ENCODE peak calls at places on chromosomes 12 and 14, in eight cellular contexts. One of them, this sample, is unnamed. For H3K4me1, the result is how much of the 10 kb centered on the place peaks cover.

GRCh38 chr14:105884808-105885281 is 358.5 kb downstream of the TMEM121 start:
- DNase-seq in GM12878: no peak
- DNase-seq in Panc1: no peak
- DNase-seq in HCT116: no peak
- DNase-seq in K562: no peak
- DNase-seq in SK-N-SH: no peak
- DNase-seq in A549: no peak
- DNase-seq in HepG2: no peak
- DNase-seq in this sample: no peak

GRCh38 chr12:47793015-47793681 is 20.1 kb downstream of the SLC48A1 start:
- DNase-seq in SK-N-SH: no peak
- DNase-seq in HCT116: no peak
- DNase-seq in HepG2: no peak
- DNase-seq in GM12878: no peak
- DNase-seq in K562: no peak
- DNase-seq in Panc1: no peak
- DNase-seq in A549: no peak
- DNase-seq in this sample: no peak

GRCh38 chr12:53735-54095 is 12.9 kb upstream of the IQSEC3 start:
- DNase-seq in A549: no peak
- DNase-seq in K562: no peak
- DNase-seq in GM12878: no peak
- DNase-seq in HCT116: no peak
- DNase-seq in Panc1: no peak
- DNase-seq in HepG2: no peak
- DNase-seq in SK-N-SH: no peak
- DNase-seq in this sample: no peak

GRCh38 chr12:47556631-47557030 is 149.2 kb downstream of the RPAP3 start:
- DNase-seq in Panc1: no peak
- DNase-seq in HCT116: no peak
- DNase-seq in SK-N-SH: no peak
- DNase-seq in A549: no peak
- DNase-seq in GM12878: no peak
- DNase-seq in HepG2: no peak
- DNase-seq in K562: no peak
- DNase-seq in this sample: no peak

GRCh38 chr12:81627336-81628189 is 131.6 kb downstream of the PPFIA2 start:
- DNase-seq in A549: peak
- DNase-seq in HCT116: peak
- DNase-seq in SK-N-SH: peak
- DNase-seq in K562: peak
- DNase-seq in GM12878: no peak
- DNase-seq in HepG2: peak
- DNase-seq in Panc1: peak
- DNase-seq in this sample: peak

GRCh38 chr12:98793121-98793520 is 148.0 kb downstream of the APAF1 start:
- DNase-seq in K562: no peak
- DNase-seq in HCT116: no peak
- DNase-seq in Panc1: no peak
- DNase-seq in A549: no peak
- DNase-seq in GM12878: no peak
- DNase-seq in HepG2: no peak
- DNase-seq in SK-N-SH: no peak
- DNase-seq in this sample: no peak

GRCh38 chr12:125583071-125583470 is 517.8 kb downstream of the AACS start:
- DNase-seq in Panc1: no peak
- DNase-seq in SK-N-SH: no peak
- DNase-seq in HCT116: no peak
- DNase-seq in GM12878: no peak
- DNase-seq in K562: no peak
- DNase-seq in A549: no peak
- DNase-seq in HepG2: no peak
- DNase-seq in this sample: no peak

GRCh38 chr12:14578646-14579045 is 11.0 kb upstream of the PLBD1 start:
- DNase-seq in GM12878: no peak
- DNase-seq in HCT116: no peak
- DNase-seq in A549: no peak
- DNase-seq in Panc1: no peak
- DNase-seq in SK-N-SH: no peak
- DNase-seq in HepG2: no peak
- DNase-seq in K562: no peak
- DNase-seq in this sample: no peak

GRCh38 chr14:100330396-100330931 is 7.3 kb downstream of the SLC25A47 start:
- DNase-seq in A549: no peak
- DNase-seq in K562: no peak
- DNase-seq in HepG2: no peak
- DNase-seq in HCT116: no peak
- DNase-seq in Panc1: no peak
- DNase-seq in GM12878: no peak
- DNase-seq in SK-N-SH: no peak
- DNase-seq in this sample: no peak

GRCh38 chr14:101882141-101882935 is 82.0 kb upstream of the DYNC1H1 start:
- DNase-seq in Panc1: no peak
- DNase-seq in HCT116: no peak
- DNase-seq in HepG2: no peak
- DNase-seq in A549: no peak
- DNase-seq in SK-N-SH: no peak
- DNase-seq in GM12878: no peak
- DNase-seq in K562: no peak
- DNase-seq in this sample: no peak

GRCh38 chr12:45583011-45583657 is 146.4 kb upstream of the ARID2 start:
- DNase-seq in Panc1: no peak
- DNase-seq in GM12878: no peak
- DNase-seq in A549: no peak
- DNase-seq in HepG2: no peak
- DNase-seq in K562: no peak
- DNase-seq in HCT116: no peak
- DNase-seq in SK-N-SH: peak
- DNase-seq in this sample: no peak

GRCh38 chr12:38515912-38516311 is 199.3 kb downstream of the ALG10B start:
- DNase-seq in HepG2: no peak
- DNase-seq in SK-N-SH: no peak
- DNase-seq in K562: no peak
- DNase-seq in HCT116: no peak
- DNase-seq in GM12878: no peak
- DNase-seq in Panc1: no peak
- DNase-seq in A549: no peak
- DNase-seq in this sample: no peak

GRCh38 chr14:73758392-73759182 is 44.4 kb upstream of the PNMA1 start:
- DNase-seq in SK-N-SH: peak
- DNase-seq in A549: peak
- DNase-seq in Panc1: no peak
- DNase-seq in GM12878: no peak
- DNase-seq in HCT116: peak
- DNase-seq in K562: peak
- DNase-seq in HepG2: peak
- DNase-seq in this sample: peak

GRCh38 chr12:107411792-107412535 is 273.6 kb upstream of the PWP1 start:
- DNase-seq in HCT116: no peak
- DNase-seq in GM12878: no peak
- DNase-seq in A549: peak
- DNase-seq in HepG2: no peak
- DNase-seq in K562: no peak
- DNase-seq in SK-N-SH: no peak
- DNase-seq in Panc1: no peak
- DNase-seq in this sample: no peak

GRCh38 chr12:64451687-64452558 is at the start of gene TBK1:
- DNase-seq in A549: peak
- DNase-seq in Panc1: no peak
- DNase-seq in SK-N-SH: peak
- DNase-seq in HCT116: peak
- DNase-seq in HepG2: peak
- DNase-seq in K562: peak
- DNase-seq in GM12878: peak
- DNase-seq in this sample: peak

GRCh38 chr14:36367985-36368774 is 47.7 kb upstream of the MBIP start:
- DNase-seq in GM12878: no peak
- DNase-seq in Panc1: no peak
- DNase-seq in K562: no peak
- DNase-seq in A549: no peak
- DNase-seq in HCT116: no peak
- DNase-seq in SK-N-SH: no peak
- DNase-seq in HepG2: no peak
- DNase-seq in this sample: no peak

GRCh38 chr14:103905861-103906456 is 22.3 kb upstream of the TDRD9 start:
- DNase-seq in K562: no peak
- DNase-seq in GM12878: no peak
- DNase-seq in HepG2: no peak
- DNase-seq in HCT116: no peak
- DNase-seq in SK-N-SH: peak
- DNase-seq in Panc1: no peak
- DNase-seq in A549: no peak
- DNase-seq in this sample: peak

DNA sequence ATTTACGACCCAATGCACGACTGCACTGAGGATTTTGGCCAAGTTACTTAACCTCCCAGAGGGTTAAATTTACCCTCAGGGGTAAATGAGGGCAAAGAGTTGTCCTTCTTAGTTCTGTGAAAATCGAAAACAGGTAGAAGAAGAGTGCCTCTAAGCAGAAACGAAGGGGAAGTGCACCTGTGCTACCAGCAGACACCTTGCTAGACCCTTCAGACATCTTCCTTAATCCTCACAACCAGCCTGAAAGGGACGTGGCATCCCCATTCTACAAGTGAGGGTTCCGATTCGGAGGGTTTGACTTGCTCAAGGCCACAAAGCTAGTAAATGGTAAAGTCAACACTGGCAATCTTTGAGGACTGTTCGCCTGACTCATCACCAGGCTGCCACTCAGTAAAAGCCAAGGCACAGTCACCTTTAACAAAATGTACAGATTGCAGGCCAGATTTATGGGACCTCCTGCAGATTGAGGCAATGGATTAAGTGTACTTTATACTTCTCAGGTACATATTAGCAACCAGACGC is 1.6 kb downstream of the GSG1 start:
- DNase-seq in GM12878: no peak
- DNase-seq in HCT116: no peak
- DNase-seq in Panc1: no peak
- DNase-seq in K562: no peak
- DNase-seq in SK-N-SH: no peak
- DNase-seq in HepG2: peak
- DNase-seq in A549: peak
- DNase-seq in this sample: no peak
- H3K4me1 ChIP-seq in GM12878: under half
- H3K4me1 ChIP-seq in HCT116: half or more
- H3K4me1 ChIP-seq in Panc1: under half
- H3K4me1 ChIP-seq in K562: under half
- H3K4me1 ChIP-seq in SK-N-SH: under half
- H3K4me1 ChIP-seq in HepG2: under half
- H3K4me1 ChIP-seq in A549: half or more
- H3K4me1 ChIP-seq in this sample: under half

GRCh38 chr14:89866458-89866857 is 88.1 kb downstream of the EFCAB11 start:
- DNase-seq in GM12878: no peak
- DNase-seq in Panc1: no peak
- DNase-seq in HCT116: no peak
- DNase-seq in A549: no peak
- DNase-seq in HepG2: no peak
- DNase-seq in K562: no peak
- DNase-seq in SK-N-SH: no peak
- DNase-seq in this sample: no peak

GRCh38 chr14:89869606-89870005 is 84.9 kb downstream of the EFCAB11 start:
- DNase-seq in HepG2: no peak
- DNase-seq in SK-N-SH: no peak
- DNase-seq in Panc1: no peak
- DNase-seq in HCT116: no peak
- DNase-seq in A549: no peak
- DNase-seq in K562: no peak
- DNase-seq in GM12878: no peak
- DNase-seq in this sample: no peak

GRCh38 chr14:89870335-89870734 is 84.2 kb downstream of the EFCAB11 start:
- DNase-seq in Panc1: no peak
- DNase-seq in GM12878: no peak
- DNase-seq in HCT116: no peak
- DNase-seq in K562: no peak
- DNase-seq in HepG2: no peak
- DNase-seq in A549: no peak
- DNase-seq in SK-N-SH: no peak
- DNase-seq in this sample: no peak
- TF ChIP-seq REST in Panc1: no peak
- TF ChIP-seq REST in GM12878: no peak
- TF ChIP-seq REST in HCT116: no peak
- TF ChIP-seq REST in K562: no peak
- TF ChIP-seq REST in HepG2: no peak
- TF ChIP-seq REST in A549: no peak
- TF ChIP-seq REST in SK-N-SH: no peak
- TF ChIP-seq REST in this sample: no peak

GRCh38 chr14:71592361-71592760 is 339.9 kb upstream of the RGS6 start:
- DNase-seq in Panc1: no peak
- DNase-seq in GM12878: no peak
- DNase-seq in HCT116: no peak
- DNase-seq in A549: no peak
- DNase-seq in HepG2: no peak
- DNase-seq in SK-N-SH: no peak
- DNase-seq in K562: no peak
- DNase-seq in this sample: no peak
- H3K4me1 ChIP-seq in Panc1: under half
- H3K4me1 ChIP-seq in GM12878: under half
- H3K4me1 ChIP-seq in HCT116: under half
- H3K4me1 ChIP-seq in A549: under half
- H3K4me1 ChIP-seq in HepG2: under half
- H3K4me1 ChIP-seq in SK-N-SH: half or more
- H3K4me1 ChIP-seq in K562: under half
- H3K4me1 ChIP-seq in this sample: under half

GRCh38 chr12:18700254-18700653 is 37.6 kb downstream of the PLCZ1 start:
- DNase-seq in GM12878: no peak
- DNase-seq in HCT116: no peak
- DNase-seq in Panc1: no peak
- DNase-seq in A549: no peak
- DNase-seq in K562: no peak
- DNase-seq in SK-N-SH: peak
- DNase-seq in HepG2: no peak
- DNase-seq in this sample: no peak
- TF ChIP-seq REST in GM12878: no peak
- TF ChIP-seq REST in HCT116: no peak
- TF ChIP-seq REST in Panc1: no peak
- TF ChIP-seq REST in A549: no peak
- TF ChIP-seq REST in K562: no peak
- TF ChIP-seq REST in SK-N-SH: no peak
- TF ChIP-seq REST in HepG2: no peak
- TF ChIP-seq REST in this sample: no peak

This sample was measured in GM23338.